ENCODE peak calls at places on chromosomes 7 and 10, in ten cellular contexts. One of them, this sample, is unnamed.

GRCh38 chr7:16846611-16847165 is 35.1 kb downstream of the AGR3 start:
- DNase-seq in cardiac muscle cell: no peak
- DNase-seq in mesendoderm: no peak
- DNase-seq in left lung: no peak
- DNase-seq in sigmoid colon: no peak
- DNase-seq in substantia nigra: no peak
- DNase-seq in endothelial cell of umbilical vein: no peak
- DNase-seq in brain microvascular endothelial cell: no peak
- DNase-seq in prostate gland: no peak
- DNase-seq in tibial artery: no peak
- DNase-seq in this sample: no peak

GRCh38 chr10:125629758-125630376 is 53.1 kb downstream of the TEX36 start:
- DNase-seq in endothelial cell of umbilical vein: peak
- DNase-seq in tibial artery: no peak
- DNase-seq in sigmoid colon: no peak
- DNase-seq in prostate gland: no peak
- DNase-seq in brain microvascular endothelial cell: peak
- DNase-seq in mesendoderm: peak
- DNase-seq in cardiac muscle cell: peak
- DNase-seq in substantia nigra: no peak
- DNase-seq in left lung: no peak
- DNase-seq in this sample: peak

GRCh38 chr10:73967022-73967429 is 30.9 kb upstream of the VCL start:
- DNase-seq in cardiac muscle cell: no peak
- DNase-seq in prostate gland: no peak
- DNase-seq in endothelial cell of umbilical vein: no peak
- DNase-seq in brain microvascular endothelial cell: no peak
- DNase-seq in tibial artery: no peak
- DNase-seq in left lung: no peak
- DNase-seq in sigmoid colon: no peak
- DNase-seq in substantia nigra: no peak
- DNase-seq in mesendoderm: peak
- DNase-seq in this sample: peak

GRCh38 chr7:90625562-90625961 is 29.4 kb downstream of the CDK14 start:
- DNase-seq in brain microvascular endothelial cell: peak
- DNase-seq in tibial artery: no peak
- DNase-seq in left lung: no peak
- DNase-seq in cardiac muscle cell: peak
- DNase-seq in substantia nigra: peak
- DNase-seq in endothelial cell of umbilical vein: peak
- DNase-seq in prostate gland: no peak
- DNase-seq in sigmoid colon: peak
- DNase-seq in mesendoderm: peak
- DNase-seq in this sample: no peak

GRCh38 chr7:30896041-30896440 is 15.6 kb upstream of the AQP1 start:
- DNase-seq in prostate gland: no peak
- DNase-seq in endothelial cell of umbilical vein: no peak
- DNase-seq in brain microvascular endothelial cell: no peak
- DNase-seq in tibial artery: no peak
- DNase-seq in mesendoderm: peak
- DNase-seq in left lung: peak
- DNase-seq in cardiac muscle cell: peak
- DNase-seq in sigmoid colon: no peak
- DNase-seq in substantia nigra: no peak
- DNase-seq in this sample: no peak

GRCh38 chr7:135169141-135169935 is 1.2 kb downstream of the CYREN start:
- DNase-seq in tibial artery: peak
- DNase-seq in endothelial cell of umbilical vein: peak
- DNase-seq in brain microvascular endothelial cell: peak
- DNase-seq in left lung: no peak
- DNase-seq in mesendoderm: peak
- DNase-seq in prostate gland: no peak
- DNase-seq in sigmoid colon: no peak
- DNase-seq in substantia nigra: no peak
- DNase-seq in cardiac muscle cell: peak
- DNase-seq in this sample: peak

GRCh38 chr10:128950159-128950956 is 516.7 kb upstream of the MGMT start:
- DNase-seq in prostate gland: no peak
- DNase-seq in sigmoid colon: peak
- DNase-seq in left lung: no peak
- DNase-seq in mesendoderm: no peak
- DNase-seq in cardiac muscle cell: no peak
- DNase-seq in endothelial cell of umbilical vein: no peak
- DNase-seq in tibial artery: no peak
- DNase-seq in brain microvascular endothelial cell: no peak
- DNase-seq in substantia nigra: no peak
- DNase-seq in this sample: no peak

GRCh38 chr7:37448057-37448636 is 517 bp downstream of the ELMO1 start:
- DNase-seq in mesendoderm: peak
- DNase-seq in brain microvascular endothelial cell: no peak
- DNase-seq in tibial artery: no peak
- DNase-seq in substantia nigra: peak
- DNase-seq in endothelial cell of umbilical vein: no peak
- DNase-seq in sigmoid colon: peak
- DNase-seq in cardiac muscle cell: no peak
- DNase-seq in left lung: peak
- DNase-seq in prostate gland: no peak
- DNase-seq in this sample: peak

GRCh38 chr7:108222236-108222892 is 92.2 kb upstream of the LAMB4 start:
- DNase-seq in sigmoid colon: no peak
- DNase-seq in left lung: no peak
- DNase-seq in prostate gland: no peak
- DNase-seq in endothelial cell of umbilical vein: peak
- DNase-seq in tibial artery: no peak
- DNase-seq in cardiac muscle cell: peak
- DNase-seq in brain microvascular endothelial cell: peak
- DNase-seq in substantia nigra: no peak
- DNase-seq in mesendoderm: peak
- DNase-seq in this sample: peak

GRCh38 chr10:92350411-92350810 is 59.4 kb downstream of the MARCHF5 start:
- DNase-seq in prostate gland: no peak
- DNase-seq in left lung: no peak
- DNase-seq in substantia nigra: no peak
- DNase-seq in tibial artery: no peak
- DNase-seq in brain microvascular endothelial cell: no peak
- DNase-seq in mesendoderm: peak
- DNase-seq in endothelial cell of umbilical vein: no peak
- DNase-seq in sigmoid colon: no peak
- DNase-seq in cardiac muscle cell: no peak
- DNase-seq in this sample: no peak

GRCh38 chr10:78938695-78939672 is 129.8 kb upstream of the ZMIZ1 start:
- DNase-seq in substantia nigra: no peak
- DNase-seq in cardiac muscle cell: no peak
- DNase-seq in sigmoid colon: no peak
- DNase-seq in mesendoderm: no peak
- DNase-seq in prostate gland: no peak
- DNase-seq in brain microvascular endothelial cell: no peak
- DNase-seq in endothelial cell of umbilical vein: no peak
- DNase-seq in left lung: no peak
- DNase-seq in tibial artery: no peak
- DNase-seq in this sample: no peak

GRCh38 chr7:47658886-47659635 is 77.2 kb upstream of the TNS3 start:
- DNase-seq in sigmoid colon: no peak
- DNase-seq in endothelial cell of umbilical vein: no peak
- DNase-seq in tibial artery: no peak
- DNase-seq in brain microvascular endothelial cell: no peak
- DNase-seq in cardiac muscle cell: no peak
- DNase-seq in prostate gland: no peak
- DNase-seq in mesendoderm: no peak
- DNase-seq in substantia nigra: no peak
- DNase-seq in left lung: no peak
- DNase-seq in this sample: no peak

GRCh38 chr10:70662362-70663220 is 9.7 kb upstream of the ADAMTS14 start:
- DNase-seq in tibial artery: peak
- DNase-seq in prostate gland: no peak
- DNase-seq in left lung: no peak
- DNase-seq in cardiac muscle cell: peak
- DNase-seq in mesendoderm: no peak
- DNase-seq in substantia nigra: peak
- DNase-seq in endothelial cell of umbilical vein: no peak
- DNase-seq in sigmoid colon: peak
- DNase-seq in brain microvascular endothelial cell: no peak
- DNase-seq in this sample: no peak

GRCh38 chr10:114261116-114261515 is 22.1 kb downstream of the VWA2 start:
- DNase-seq in prostate gland: no peak
- DNase-seq in substantia nigra: no peak
- DNase-seq in endothelial cell of umbilical vein: no peak
- DNase-seq in tibial artery: no peak
- DNase-seq in left lung: no peak
- DNase-seq in mesendoderm: no peak
- DNase-seq in sigmoid colon: no peak
- DNase-seq in cardiac muscle cell: peak
- DNase-seq in brain microvascular endothelial cell: peak
- DNase-seq in this sample: peak

GRCh38 chr10:93513091-93513490 is 16.7 kb downstream of the CEP55 start:
- DNase-seq in endothelial cell of umbilical vein: no peak
- DNase-seq in tibial artery: no peak
- DNase-seq in prostate gland: no peak
- DNase-seq in mesendoderm: no peak
- DNase-seq in left lung: no peak
- DNase-seq in cardiac muscle cell: no peak
- DNase-seq in brain microvascular endothelial cell: no peak
- DNase-seq in sigmoid colon: no peak
- DNase-seq in substantia nigra: no peak
- DNase-seq in this sample: no peak

GRCh38 chr10:93514496-93514895 is 18.1 kb downstream of the CEP55 start:
- DNase-seq in substantia nigra: no peak
- DNase-seq in left lung: no peak
- DNase-seq in tibial artery: no peak
- DNase-seq in cardiac muscle cell: no peak
- DNase-seq in prostate gland: no peak
- DNase-seq in sigmoid colon: no peak
- DNase-seq in endothelial cell of umbilical vein: no peak
- DNase-seq in mesendoderm: no peak
- DNase-seq in brain microvascular endothelial cell: no peak
- DNase-seq in this sample: no peak

GRCh38 chr10:93509816-93510215 is 13.4 kb downstream of the CEP55 start:
- DNase-seq in prostate gland: no peak
- DNase-seq in brain microvascular endothelial cell: no peak
- DNase-seq in tibial artery: no peak
- DNase-seq in sigmoid colon: no peak
- DNase-seq in mesendoderm: no peak
- DNase-seq in endothelial cell of umbilical vein: no peak
- DNase-seq in cardiac muscle cell: no peak
- DNase-seq in left lung: no peak
- DNase-seq in substantia nigra: no peak
- DNase-seq in this sample: no peak

GRCh38 chr10:93515071-93515962 is 18.9 kb downstream of the CEP55 start:
- DNase-seq in brain microvascular endothelial cell: no peak
- DNase-seq in prostate gland: no peak
- DNase-seq in substantia nigra: no peak
- DNase-seq in mesendoderm: no peak
- DNase-seq in tibial artery: no peak
- DNase-seq in left lung: no peak
- DNase-seq in sigmoid colon: no peak
- DNase-seq in cardiac muscle cell: peak
- DNase-seq in endothelial cell of umbilical vein: peak
- DNase-seq in this sample: peak

DNA sequence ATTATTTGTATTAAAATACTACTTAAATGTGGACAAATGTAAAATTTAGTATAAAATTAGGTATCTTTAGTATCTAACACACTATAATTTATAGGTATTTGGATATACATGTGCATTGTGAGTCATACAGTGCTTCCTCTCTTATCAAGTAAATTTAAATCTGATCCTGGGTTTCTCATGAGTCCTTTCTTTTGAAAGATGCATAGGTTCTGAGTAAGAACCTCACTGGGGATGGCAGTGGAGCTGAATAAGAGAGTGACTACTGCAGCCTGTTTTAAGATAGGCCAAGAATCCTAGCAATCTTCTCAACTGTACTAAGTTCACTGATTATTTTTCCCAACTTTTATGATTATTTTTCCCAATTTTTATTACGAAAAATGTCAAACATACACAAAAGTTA is 16.2 kb downstream of the CEP55 start:
- DNase-seq in tibial artery: no peak
- DNase-seq in endothelial cell of umbilical vein: peak
- DNase-seq in cardiac muscle cell: peak
- DNase-seq in sigmoid colon: no peak
- DNase-seq in left lung: no peak
- DNase-seq in mesendoderm: no peak
- DNase-seq in brain microvascular endothelial cell: peak
- DNase-seq in prostate gland: no peak
- DNase-seq in substantia nigra: no peak
- DNase-seq in this sample: peak
- H3K27ac ChIP-seq in tibial artery: no peak
- H3K27ac ChIP-seq in endothelial cell of umbilical vein: no peak
- H3K27ac ChIP-seq in cardiac muscle cell: no peak
- H3K27ac ChIP-seq in sigmoid colon: no peak
- H3K27ac ChIP-seq in left lung: no peak
- H3K27ac ChIP-seq in mesendoderm: no peak
- H3K27ac ChIP-seq in brain microvascular endothelial cell: peak
- H3K27ac ChIP-seq in prostate gland: no peak
- H3K27ac ChIP-seq in substantia nigra: no peak
- H3K27ac ChIP-seq in this sample: peak

GRCh38 chr7:391961-392524 is 102.1 kb downstream of the FOXL3 start:
- DNase-seq in mesendoderm: no peak
- DNase-seq in brain microvascular endothelial cell: no peak
- DNase-seq in substantia nigra: no peak
- DNase-seq in tibial artery: peak
- DNase-seq in left lung: peak
- DNase-seq in endothelial cell of umbilical vein: no peak
- DNase-seq in prostate gland: no peak
- DNase-seq in sigmoid colon: peak
- DNase-seq in cardiac muscle cell: no peak
- DNase-seq in this sample: peak
- H3K27ac ChIP-seq in mesendoderm: no peak
- H3K27ac ChIP-seq in brain microvascular endothelial cell: no peak
- H3K27ac ChIP-seq in substantia nigra: no peak
- H3K27ac ChIP-seq in tibial artery: no peak
- H3K27ac ChIP-seq in left lung: no peak
- H3K27ac ChIP-seq in endothelial cell of umbilical vein: no peak
- H3K27ac ChIP-seq in prostate gland: no peak
- H3K27ac ChIP-seq in sigmoid colon: no peak
- H3K27ac ChIP-seq in cardiac muscle cell: no peak
- H3K27ac ChIP-seq in this sample: no peak

GRCh38 chr7:50497068-50497642 is 47.0 kb upstream of the FIGNL1 start:
- DNase-seq in substantia nigra: no peak
- DNase-seq in tibial artery: no peak
- DNase-seq in prostate gland: no peak
- DNase-seq in sigmoid colon: no peak
- DNase-seq in endothelial cell of umbilical vein: peak
- DNase-seq in brain microvascular endothelial cell: peak
- DNase-seq in mesendoderm: peak
- DNase-seq in cardiac muscle cell: peak
- DNase-seq in left lung: no peak
- DNase-seq in this sample: no peak
- H3K27ac ChIP-seq in substantia nigra: no peak
- H3K27ac ChIP-seq in tibial artery: no peak
- H3K27ac ChIP-seq in prostate gland: no peak
- H3K27ac ChIP-seq in sigmoid colon: no peak
- H3K27ac ChIP-seq in endothelial cell of umbilical vein: peak
- H3K27ac ChIP-seq in brain microvascular endothelial cell: no peak
- H3K27ac ChIP-seq in mesendoderm: no peak
- H3K27ac ChIP-seq in cardiac muscle cell: no peak
- H3K27ac ChIP-seq in left lung: no peak
- H3K27ac ChIP-seq in this sample: no peak

DNA sequence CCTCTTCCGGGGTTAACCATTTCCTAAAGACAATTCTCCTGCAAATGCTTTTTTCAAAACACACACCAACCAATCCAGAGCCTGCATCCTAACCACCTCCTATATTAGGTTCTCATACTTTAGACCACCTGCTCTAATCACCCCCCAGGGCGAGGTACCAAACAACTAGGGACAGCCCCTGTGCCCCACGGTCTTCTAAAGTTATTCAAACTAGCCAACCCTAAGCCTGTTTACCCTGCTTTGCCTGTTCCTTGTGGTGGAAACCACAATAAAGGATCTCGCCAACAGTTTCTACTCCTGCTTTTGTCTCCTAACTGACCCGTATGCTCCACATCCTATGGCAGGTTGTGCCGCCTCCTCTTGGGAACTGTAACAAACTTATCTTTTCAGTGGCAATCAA is 21.1 kb downstream of the SP4 start:
- DNase-seq in sigmoid colon: no peak
- DNase-seq in left lung: no peak
- DNase-seq in tibial artery: no peak
- DNase-seq in substantia nigra: no peak
- DNase-seq in prostate gland: no peak
- DNase-seq in cardiac muscle cell: no peak
- DNase-seq in brain microvascular endothelial cell: no peak
- DNase-seq in endothelial cell of umbilical vein: no peak
- DNase-seq in mesendoderm: no peak
- DNase-seq in this sample: no peak
- H3K27ac ChIP-seq in sigmoid colon: no peak
- H3K27ac ChIP-seq in left lung: no peak
- H3K27ac ChIP-seq in tibial artery: no peak
- H3K27ac ChIP-seq in substantia nigra: no peak
- H3K27ac ChIP-seq in prostate gland: no peak
- H3K27ac ChIP-seq in cardiac muscle cell: no peak
- H3K27ac ChIP-seq in brain microvascular endothelial cell: no peak
- H3K27ac ChIP-seq in endothelial cell of umbilical vein: no peak
- H3K27ac ChIP-seq in mesendoderm: no peak
- H3K27ac ChIP-seq in this sample: no peak

This sample was measured in osteoblast.